ENCODE peak calls at places on chromosomes 5 and 9, in four cellular contexts. E, C, U and B are unnamed samples.

GRCh38 chr5:136686192-136686872 is 321.0 kb upstream of the TRPC7 start:
- DNase-seq in E (no peak), C (peak; percentile 56), U (no peak), B (peak; percentile 10)

GRCh38 chr5:1386274-1386717 is 41.4 kb upstream of the CLPTM1L start:
- DNase-seq in E (no peak), C (peak; percentile 15), U (no peak), B (peak; percentile 24)

GRCh38 chr5:4212071-4212739 is 616.6 kb downstream of the IRX1 start:
- DNase-seq in E (no peak), C (no peak), U (peak; percentile 50), B (no peak)

GRCh38 chr9:91192785-91193657 is 168.7 kb downstream of the AUH start:
- DNase-seq in E (peak; percentile 97), C (peak; percentile 96), U (peak; percentile 97), B (peak; percentile 98)

GRCh38 chr9:128823362-128823902 is 5.1 kb downstream of the ENDOG start:
- DNase-seq in E (no peak), C (no peak), U (no peak), B (no peak)

GRCh38 chr5:66993448-66993847 is 203.2 kb downstream of the CD180 start:
- DNase-seq in E (no peak), C (no peak), U (no peak), B (no peak)

GRCh38 chr9:70040506-70040905 is 3.1 kb upstream of the MAMDC2 start:
- DNase-seq in E (no peak), C (no peak), U (no peak), B (no peak)

GRCh38 chr5:111200828-111201227 is 23.4 kb upstream of the CAMK4 start:
- DNase-seq in E (no peak), C (no peak), U (no peak), B (no peak)

DNA sequence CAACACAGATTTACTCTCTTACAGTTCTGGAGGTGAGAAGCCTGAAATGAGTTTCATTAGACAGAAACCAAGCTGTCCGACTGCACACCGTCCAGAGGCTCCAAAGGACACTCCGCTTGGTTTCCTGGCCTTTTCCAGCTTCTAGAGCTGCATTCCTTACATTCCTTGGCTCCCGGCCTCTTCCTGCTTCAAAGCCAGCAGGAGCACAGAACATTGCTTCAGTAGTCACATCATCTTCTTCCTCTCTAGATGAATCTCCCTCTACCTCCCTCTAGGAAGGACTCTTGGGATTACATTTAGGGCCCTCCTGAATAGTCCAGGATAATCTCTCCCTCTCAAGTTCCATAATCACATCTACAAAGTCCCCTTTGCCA is 213.3 kb downstream of the CDK5RAP2 start:
- DNase-seq in E (peak; percentile 75), C (peak; percentile 49), U (no peak), B (peak; percentile 84)
- TF ChIP-seq CTCF in E (peak; percentile 69), C (peak; percentile 33), U (no peak), B (no peak)

DNA sequence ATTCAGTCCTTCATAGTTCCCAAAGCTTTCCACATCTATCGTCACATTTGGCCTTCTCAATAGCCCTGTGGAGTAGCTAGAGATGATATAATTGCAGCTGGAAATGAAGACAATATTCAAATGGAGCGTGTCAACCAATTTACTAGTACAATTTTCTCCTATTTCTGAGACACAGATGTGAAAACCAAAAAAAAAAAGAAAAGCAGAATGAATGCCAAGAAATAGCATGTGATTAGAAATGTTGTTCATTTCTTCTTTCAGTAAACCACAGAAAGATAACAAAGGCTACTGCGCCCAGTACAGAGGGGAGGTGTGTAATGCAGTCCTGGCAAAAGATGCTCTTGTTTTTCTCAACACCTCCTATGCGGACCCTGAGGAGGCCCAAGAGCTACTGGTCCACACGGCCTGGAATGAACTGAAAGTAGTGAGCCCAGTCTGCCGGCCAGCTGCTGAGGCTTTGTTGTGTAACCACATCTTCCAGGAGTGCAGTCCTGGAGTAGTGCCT is 99.0 kb downstream of the MUSK start:
- DNase-seq in E (peak; percentile 53), C (no peak), U (peak; percentile 81), B (no peak)
- H3K27ac ChIP-seq in E (no peak overlapping the region), C (no peak overlapping the region), U (no peak overlapping the region), B (no peak overlapping the region)

GRCh38 chr9:6667633-6668280 is 22.2 kb upstream of the GLDC start:
- DNase-seq in E (no peak), C (no peak), U (no peak), B (peak; percentile 15)
- TF ChIP-seq CTCF in E (peak; percentile 70), C (peak; percentile 61), U (peak; percentile 61), B (peak; percentile 71)

GRCh38 chr5:55597014-55597981 is 62.5 kb upstream of the PLPP1 start:
- DNase-seq in E (no peak), C (peak; percentile 95), U (peak; percentile 78), B (peak; percentile 61)
- H3K27ac ChIP-seq in E (peak overlapping the region; percentile 31), C (peak overlapping the region; percentile 46), U (peak overlapping the region; percentile 91), B (peak overlapping the region; percentile 76)

DNA sequence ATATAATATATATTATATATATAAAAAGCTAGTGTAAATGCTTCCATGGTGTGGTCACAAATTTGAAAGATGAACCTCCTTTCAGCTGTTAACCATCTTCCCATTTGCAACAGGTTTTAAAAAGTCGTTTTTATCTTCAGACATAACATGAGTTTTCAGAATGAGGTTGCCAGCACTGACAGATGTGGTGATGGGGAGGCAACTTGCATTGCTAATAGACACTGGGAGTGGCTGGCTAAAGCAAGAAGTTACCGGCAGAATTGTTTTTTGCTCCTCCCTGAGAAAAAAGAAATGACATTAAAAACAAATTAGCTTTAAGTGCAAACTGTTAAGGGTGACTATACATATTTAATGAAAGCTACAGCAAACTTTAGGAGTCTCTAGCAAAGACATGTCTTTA is 21.2 kb upstream of the PDCL start:
- DNase-seq in E (no peak), C (no peak), U (no peak), B (no peak)
- TF ChIP-seq CTCF in E (no peak), C (no peak), U (no peak), B (no peak)

DNA sequence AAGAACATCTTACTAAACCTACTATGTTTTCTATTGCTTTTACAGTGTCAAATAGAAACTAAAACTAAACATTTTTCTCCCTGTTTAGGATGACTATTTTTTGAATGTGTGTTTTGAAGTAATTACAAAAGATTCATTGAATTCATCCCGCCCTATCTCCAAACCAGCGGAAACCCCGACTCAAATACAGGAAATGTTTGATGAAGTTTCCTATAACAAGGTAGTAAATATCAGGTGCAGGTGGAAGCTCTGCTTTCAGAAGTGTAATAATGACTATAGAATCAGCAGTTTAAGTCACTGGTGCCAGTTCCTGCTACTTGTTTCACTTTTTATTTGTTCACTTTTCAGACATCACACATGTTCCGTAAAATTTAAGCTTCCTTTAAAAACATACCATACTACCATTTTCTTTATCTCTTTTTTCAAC is 20.0 kb downstream of the ERAP2 start:
- DNase-seq in E (no peak), C (no peak), U (no peak), B (no peak)
- H3K27ac ChIP-seq in E (no peak overlapping the region), C (no peak overlapping the region), U (no peak overlapping the region), B (no peak overlapping the region)

DNA sequence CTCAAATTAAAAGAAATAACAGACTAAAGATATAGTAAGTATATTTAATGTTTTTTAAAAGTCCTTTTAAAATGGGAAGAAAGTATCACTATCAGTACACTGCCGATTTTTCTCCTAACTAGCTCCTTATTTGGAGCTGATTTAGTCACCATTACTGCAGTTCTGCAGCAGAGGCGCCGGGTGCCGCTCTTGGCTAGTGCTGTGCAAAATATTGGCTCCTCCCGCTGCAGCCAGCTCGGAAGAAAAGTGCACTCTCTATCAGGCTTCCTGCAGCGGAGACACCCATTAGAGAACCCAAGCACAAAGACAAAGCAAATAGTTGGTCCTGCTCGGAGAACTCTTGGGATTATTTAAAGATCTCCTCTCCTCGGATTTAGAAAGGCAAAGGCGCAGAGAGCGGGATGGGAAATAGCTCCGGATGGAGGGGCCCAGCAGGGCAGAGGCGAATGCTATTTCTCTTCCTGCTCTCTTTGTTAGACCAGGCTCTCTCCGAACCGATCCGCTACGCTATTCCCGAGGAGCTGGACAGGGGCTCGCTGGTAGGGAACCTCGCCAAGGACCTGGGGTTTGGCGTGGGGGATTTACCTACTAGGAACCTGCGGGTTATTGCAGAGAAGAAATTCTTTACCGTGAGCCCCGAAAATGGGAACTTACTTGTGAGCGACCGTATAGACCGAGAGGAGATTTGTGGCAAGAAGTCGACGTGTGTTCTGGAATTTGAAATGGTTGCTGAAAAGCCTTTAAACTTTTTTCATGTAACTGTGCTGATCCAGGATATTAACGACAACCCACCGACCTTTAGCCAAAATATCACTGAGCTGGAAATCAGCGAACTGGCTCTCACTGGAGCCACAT is at the start of gene PCDHGB3:
- DNase-seq in E (no peak), C (peak; percentile 12), U (no peak), B (no peak)
- TF ChIP-seq CTCF in E (peak; percentile 48), C (peak; percentile 40), U (peak; percentile 55), B (peak; percentile 32)

GRCh38 chr9:136673088-136673969 is 10.6 kb downstream of the EGFL7 start:
- DNase-seq in E (no peak), C (no peak), U (no peak), B (no peak)
- H3K27ac ChIP-seq in E (no peak overlapping the region), C (no peak overlapping the region), U (peak overlapping the region; percentile 45), B (peak overlapping the region; percentile 38)